ENCODE peak calls at places on chromosome 12, in eight cellular contexts. P is stimulated activated CD8-positive, alpha-beta memory T cell treated with anti-CD3 and anti-CD28 coated beads, Interleukin-15, amount 100 ng/mL, for 24 hours; K is substantia nigra; E is activated CD8-positive, alpha-beta T cell treated with anti-CD3 and anti-CD28 coated beads for 36 hours; N is NCI-H226; J is OCI-LY7; L is Daoy; U is stimulated activated CD4-positive, alpha-beta T cell treated with anti-CD3 and anti-CD28 coated beads, Interleukin-12 subunit alpha, Interleukin-12 subunit beta, amount 100 ng/mL, for 4 hours. F is an unnamed sample.

GRCh38 chr12:104494137-104494815 is 37.5 kb downstream of the CHST11 start:
- DNase-seq in P (no peak), K (no peak), E (peak), N (no peak), J (no peak), L (no peak), U (peak), F (peak)

GRCh38 chr12:98653866-98654493 is 8.9 kb downstream of the APAF1 start:
- DNase-seq in P (no peak), K (no peak), E (no peak), N (no peak), J (peak), L (peak), U (no peak), F (peak)

GRCh38 chr12:7068240-7068993 is 7.9 kb downstream of the C1S start:
- DNase-seq in P (no peak), K (peak), E (no peak), N (peak), J (no peak), L (no peak), U (no peak), F (no peak)

GRCh38 chr12:54056110-54056509 is 2.5 kb downstream of the HOXC4 start:
- DNase-seq in P (no peak), K (no peak), E (no peak), N (no peak), J (no peak), L (no peak), U (no peak), F (no peak)

GRCh38 chr12:47449797-47450196 is 256.0 kb downstream of the RPAP3 start:
- DNase-seq in P (no peak), K (no peak), E (no peak), N (no peak), J (no peak), L (no peak), U (no peak), F (no peak)

GRCh38 chr12:80714055-80714454 is 2.7 kb upstream of the MYF5 start:
- DNase-seq in P (no peak), K (no peak), E (no peak), N (no peak), J (no peak), L (no peak), U (no peak), F (no peak)

GRCh38 chr12:98418357-98419075 is 96.9 kb upstream of the TMPO start:
- DNase-seq in P (no peak), K (no peak), E (no peak), N (peak), J (no peak), L (peak), U (no peak), F (peak)

GRCh38 chr12:27922591-27923139 is 49.9 kb downstream of the PTHLH start:
- DNase-seq in P (no peak), K (peak), E (no peak), N (peak), J (no peak), L (no peak), U (no peak), F (peak)

GRCh38 chr12:58850826-58851225 is 69.5 kb downstream of the LRIG3 start:
- DNase-seq in P (no peak), K (no peak), E (no peak), N (no peak), J (no peak), L (no peak), U (no peak), F (no peak)

GRCh38 chr12:65868133-65868705 is 43.9 kb downstream of the HMGA2 start:
- DNase-seq in P (no peak), K (no peak), E (no peak), N (peak), J (no peak), L (peak), U (no peak), F (peak)

GRCh38 chr12:41293011-41293410 is 104.9 kb downstream of the PDZRN4 start:
- DNase-seq in P (no peak), K (no peak), E (no peak), N (peak), J (no peak), L (peak), U (no peak), F (no peak)

GRCh38 chr12:114152890-114153289 is 186.8 kb upstream of the RBM19 start:
- DNase-seq in P (no peak), K (no peak), E (no peak), N (no peak), J (no peak), L (peak), U (no peak), F (peak)

GRCh38 chr12:49030714-49031572 is 12.4 kb upstream of the PRKAG1 start:
- DNase-seq in P (no peak), K (no peak), E (no peak), N (no peak), J (no peak), L (no peak), U (no peak), F (no peak)

GRCh38 chr12:43669373-43669772 is 89.2 kb downstream of the PUS7L start:
- DNase-seq in P (no peak), K (no peak), E (no peak), N (no peak), J (no peak), L (no peak), U (no peak), F (no peak)

GRCh38 chr12:659090-659683 is 4.1 kb downstream of the NINJ2 start:
- DNase-seq in P (no peak), K (no peak), E (no peak), N (no peak), J (peak), L (no peak), U (no peak), F (no peak)

GRCh38 chr12:1820191-1820599 is at the start of gene LRTM2:
- DNase-seq in P (no peak), K (no peak), E (no peak), N (no peak), J (no peak), L (no peak), U (no peak), F (no peak)

F was measured in RPMI7951.